ENCODE peak calls at places on chromosomes 4 and X, in nine cellular contexts. V, N, I, T, U, S, Z, G and P are unnamed samples.
A peak's percentile ranks its signal among the peaks of the same experiment; 100 is the strongest.

GRCh38 chr4:52848255-52848654 is 13.9 kb upstream of the RASL11B start:
- DNase-seq in V (no peak), N (no peak), I (no peak), T (no peak), U (no peak), S (no peak), Z (no peak), G (no peak), P (no peak)

GRCh38 chrX:47218920-47219815 is 687 bp downstream of the CDK16 start:
- DNase-seq in V (no peak), N (peak; percentile 73), I (no peak), T (no peak), U (no peak), S (no peak), Z (peak; percentile 12), G (no peak), P (no peak)

GRCh38 chr4:157791236-157791635 is 381.6 kb downstream of the GASK1B start:
- DNase-seq in V (no peak), N (no peak), I (no peak), T (no peak), U (no peak), S (no peak), Z (no peak), G (no peak), P (no peak)

GRCh38 chr4:55733874-55734437 is 85.6 kb upstream of the EXOC1L start:
- DNase-seq in V (peak; percentile 42), N (no peak), I (no peak), T (peak; percentile 36), U (peak; percentile 96), S (no peak), Z (peak; percentile 61), G (peak; percentile 83), P (no peak)

GRCh38 chrX:44651347-44651746 is 108.7 kb upstream of the FUNDC1 start:
- DNase-seq in V (no peak), N (no peak), I (no peak), T (no peak), U (no peak), S (no peak), Z (no peak), G (peak; percentile 3), P (no peak)

GRCh38 chrX:119667111-119667928 is 25.6 kb downstream of the SEPTIN6 start:
- DNase-seq in V (no peak), N (no peak), I (no peak), T (no peak), U (no peak), S (no peak), Z (no peak), G (no peak), P (no peak)

GRCh38 chr4:107497054-107497453 is 223.0 kb downstream of the PAPSS1 start:
- DNase-seq in V (no peak), N (no peak), I (no peak), T (no peak), U (no peak), S (no peak), Z (no peak), G (no peak), P (no peak)

GRCh38 chr4:158805628-158806471 is 37.0 kb downstream of the FNIP2 start:
- DNase-seq in V (no peak), N (no peak), I (no peak), T (no peak), U (peak; percentile 90), S (no peak), Z (no peak), G (no peak), P (no peak)

GRCh38 chrX:31658360-31658759 is 586.5 kb upstream of the FTHL17 start:
- DNase-seq in V (no peak), N (no peak), I (no peak), T (peak; percentile 33), U (no peak), S (peak; percentile 7), Z (peak; percentile 50), G (no peak), P (peak; percentile 0)

GRCh38 chr4:17859793-17860406 is 49.1 kb downstream of the NCAPG start:
- DNase-seq in V (no peak), N (no peak), I (no peak), T (no peak), U (no peak), S (no peak), Z (no peak), G (no peak), P (no peak)

GRCh38 chrX:133005038-133005437 is 46.6 kb upstream of the HS6ST2 start:
- DNase-seq in V (no peak), N (no peak), I (no peak), T (peak; percentile 5), U (peak; percentile 36), S (no peak), Z (peak; percentile 17), G (no peak), P (no peak)

GRCh38 chr4:8856835-8857590 is 14.6 kb downstream of the HMX1 start:
- DNase-seq in V (no peak), N (no peak), I (no peak), T (no peak), U (no peak), S (no peak), Z (no peak), G (no peak), P (no peak)
- H3K4me3 ChIP-seq in V (no peak overlapping the region), N (peak overlapping the region; percentile 26), I (peak overlapping the region; percentile 57), T (no peak overlapping the region), U (no peak overlapping the region), S (no peak overlapping the region), Z (no peak overlapping the region), G (no peak overlapping the region), P (no peak overlapping the region)

GRCh38 chrX:70029790-70030189 is 19.9 kb downstream of the AWAT2 start:
- DNase-seq in V (no peak), N (no peak), I (no peak), T (no peak), U (no peak), S (no peak), Z (no peak), G (no peak), P (no peak)

GRCh38 chrX:70033348-70033747 is 16.4 kb downstream of the AWAT2 start:
- DNase-seq in V (no peak), N (no peak), I (no peak), T (peak; percentile 12), U (no peak), S (no peak), Z (peak; percentile 40), G (peak; percentile 12), P (no peak)

GRCh38 chrX:70026851-70027200 is 22.9 kb downstream of the AWAT2 start:
- DNase-seq in V (no peak), N (no peak), I (no peak), T (no peak), U (no peak), S (no peak), Z (no peak), G (no peak), P (no peak)

GRCh38 chrX:70032797-70033196 is 16.9 kb downstream of the AWAT2 start:
- DNase-seq in V (no peak), N (no peak), I (no peak), T (no peak), U (no peak), S (no peak), Z (no peak), G (no peak), P (no peak)

GRCh38 chrX:70030242-70030823 is 19.4 kb downstream of the AWAT2 start:
- DNase-seq in V (no peak), N (no peak), I (no peak), T (peak; percentile 27), U (no peak), S (no peak), Z (peak; percentile 56), G (peak; percentile 22), P (no peak)
- TF ChIP-seq CTCF in V (peak; percentile 79), N (peak; percentile 52), I (peak; percentile 75), T (peak; percentile 71), U (peak; percentile 71), S (peak; percentile 73), Z (peak; percentile 72), G (peak; percentile 72), P (peak; percentile 70)

DNA sequence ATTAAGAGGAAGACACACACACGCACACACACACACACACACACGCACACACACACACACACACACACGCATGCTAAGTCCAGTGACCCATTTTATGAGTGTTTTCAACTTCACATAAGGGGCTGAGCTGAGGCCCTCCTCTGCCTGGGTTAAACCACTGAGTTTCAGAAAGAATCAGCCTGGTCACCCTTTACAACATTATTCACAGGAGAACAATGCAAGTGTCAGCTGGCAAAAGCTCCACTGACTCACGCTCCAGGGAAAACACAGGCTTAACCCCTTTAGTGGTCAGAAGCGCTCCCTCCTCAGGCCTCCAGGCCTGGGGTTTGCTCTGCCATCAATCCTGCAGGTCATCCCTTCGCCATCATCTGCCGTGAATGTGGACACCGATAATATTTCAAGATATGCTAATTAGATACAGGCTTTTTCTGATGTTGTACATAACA is 46.9 kb downstream of the ACOX3 start:
- DNase-seq in V (peak; percentile 95), N (peak; percentile 91), I (peak; percentile 86), T (peak; percentile 97), U (peak; percentile 90), S (peak; percentile 98), Z (peak; percentile 96), G (no peak), P (peak; percentile 77)
- H3K4me3 ChIP-seq in V (no peak overlapping the region), N (no peak overlapping the region), I (peak overlapping the region; percentile 24), T (no peak overlapping the region), U (no peak overlapping the region), S (no peak overlapping the region), Z (no peak overlapping the region), G (no peak overlapping the region), P (no peak overlapping the region)

DNA sequence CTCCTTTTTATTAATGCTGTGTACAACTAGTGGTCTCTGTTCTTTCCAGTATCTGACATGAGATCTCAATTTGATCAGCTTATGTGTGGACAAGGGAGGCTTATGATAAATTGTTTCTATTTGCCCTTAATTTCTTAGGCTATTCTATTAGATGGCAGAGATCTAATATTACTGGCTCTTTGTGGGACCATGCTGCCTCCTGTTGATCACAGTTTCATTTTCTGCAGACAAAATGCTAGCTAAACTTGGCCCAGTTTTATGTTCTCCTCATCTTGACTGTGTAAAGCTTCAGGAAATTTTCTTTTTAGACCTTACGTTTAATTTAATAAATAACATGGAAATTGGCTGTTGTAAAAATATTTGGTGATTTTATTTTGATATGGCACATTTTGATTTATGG is 627.1 kb upstream of the AADAT start:
- DNase-seq in V (no peak), N (no peak), I (no peak), T (no peak), U (no peak), S (no peak), Z (no peak), G (no peak), P (no peak)
- TF ChIP-seq CTCF in V (no peak), N (no peak), I (no peak), T (peak; percentile 11), U (no peak), S (no peak), Z (no peak), G (no peak), P (no peak)